ENCODE peak calls at places on chromosomes 6 and 20, in seven cellular contexts. One of them, this sample, is unnamed.

GRCh38 chr6:144912474-144912873 is 627.3 kb downstream of the UTRN start:
- DNase-seq in activated T-cell treated with anti-CD3 and anti-CD28 coated beads, Interleukin-2, amount 50 U/mL, for 24 hours: no peak
- DNase-seq in OCI-LY7: no peak
- DNase-seq in HT1080: peak
- DNase-seq in brain microvascular endothelial cell: peak
- DNase-seq in activated naive CD8-positive, alpha-beta T cell treated with anti-CD3 and anti-CD28 coated beads, Interleukin-2, amount 50 U/mL, for 24 hours: no peak
- DNase-seq in astrocyte of the hippocampus: peak
- DNase-seq in this sample: peak

GRCh38 chr6:143333081-143333480 is 117.4 kb downstream of the ADAT2 start:
- DNase-seq in activated T-cell treated with anti-CD3 and anti-CD28 coated beads, Interleukin-2, amount 50 U/mL, for 24 hours: no peak
- DNase-seq in OCI-LY7: no peak
- DNase-seq in HT1080: peak
- DNase-seq in brain microvascular endothelial cell: no peak
- DNase-seq in activated naive CD8-positive, alpha-beta T cell treated with anti-CD3 and anti-CD28 coated beads, Interleukin-2, amount 50 U/mL, for 24 hours: no peak
- DNase-seq in astrocyte of the hippocampus: peak
- DNase-seq in this sample: no peak

GRCh38 chr6:28474441-28475219 is 31.3 kb upstream of the ZSCAN23 start:
- DNase-seq in activated T-cell treated with anti-CD3 and anti-CD28 coated beads, Interleukin-2, amount 50 U/mL, for 24 hours: no peak
- DNase-seq in OCI-LY7: peak
- DNase-seq in HT1080: peak
- DNase-seq in brain microvascular endothelial cell: peak
- DNase-seq in activated naive CD8-positive, alpha-beta T cell treated with anti-CD3 and anti-CD28 coated beads, Interleukin-2, amount 50 U/mL, for 24 hours: peak
- DNase-seq in astrocyte of the hippocampus: peak
- DNase-seq in this sample: peak

GRCh38 chr6:158717341-158718328 is 67.8 kb downstream of the SYTL3 start:
- DNase-seq in activated T-cell treated with anti-CD3 and anti-CD28 coated beads, Interleukin-2, amount 50 U/mL, for 24 hours: no peak
- DNase-seq in OCI-LY7: peak
- DNase-seq in HT1080: no peak
- DNase-seq in brain microvascular endothelial cell: no peak
- DNase-seq in activated naive CD8-positive, alpha-beta T cell treated with anti-CD3 and anti-CD28 coated beads, Interleukin-2, amount 50 U/mL, for 24 hours: no peak
- DNase-seq in astrocyte of the hippocampus: no peak
- DNase-seq in this sample: no peak

GRCh38 chr6:6007311-6008113 is 787 bp upstream of the NRN1 start:
- DNase-seq in activated T-cell treated with anti-CD3 and anti-CD28 coated beads, Interleukin-2, amount 50 U/mL, for 24 hours: peak
- DNase-seq in OCI-LY7: peak
- DNase-seq in HT1080: no peak
- DNase-seq in brain microvascular endothelial cell: peak
- DNase-seq in activated naive CD8-positive, alpha-beta T cell treated with anti-CD3 and anti-CD28 coated beads, Interleukin-2, amount 50 U/mL, for 24 hours: peak
- DNase-seq in astrocyte of the hippocampus: peak
- DNase-seq in this sample: no peak

GRCh38 chr20:38855356-38855755 is 49.9 kb downstream of the PPP1R16B start:
- DNase-seq in activated T-cell treated with anti-CD3 and anti-CD28 coated beads, Interleukin-2, amount 50 U/mL, for 24 hours: no peak
- DNase-seq in OCI-LY7: no peak
- DNase-seq in HT1080: peak
- DNase-seq in brain microvascular endothelial cell: no peak
- DNase-seq in activated naive CD8-positive, alpha-beta T cell treated with anti-CD3 and anti-CD28 coated beads, Interleukin-2, amount 50 U/mL, for 24 hours: no peak
- DNase-seq in astrocyte of the hippocampus: peak
- DNase-seq in this sample: no peak

GRCh38 chr6:11439017-11439420 is 98.5 kb upstream of the TMEM170B start:
- DNase-seq in activated T-cell treated with anti-CD3 and anti-CD28 coated beads, Interleukin-2, amount 50 U/mL, for 24 hours: no peak
- DNase-seq in OCI-LY7: no peak
- DNase-seq in HT1080: no peak
- DNase-seq in brain microvascular endothelial cell: no peak
- DNase-seq in activated naive CD8-positive, alpha-beta T cell treated with anti-CD3 and anti-CD28 coated beads, Interleukin-2, amount 50 U/mL, for 24 hours: no peak
- DNase-seq in astrocyte of the hippocampus: no peak
- DNase-seq in this sample: no peak

GRCh38 chr20:9066196-9066595 is 2.7 kb upstream of the PLCB4 start:
- DNase-seq in activated T-cell treated with anti-CD3 and anti-CD28 coated beads, Interleukin-2, amount 50 U/mL, for 24 hours: no peak
- DNase-seq in OCI-LY7: no peak
- DNase-seq in HT1080: no peak
- DNase-seq in brain microvascular endothelial cell: no peak
- DNase-seq in activated naive CD8-positive, alpha-beta T cell treated with anti-CD3 and anti-CD28 coated beads, Interleukin-2, amount 50 U/mL, for 24 hours: no peak
- DNase-seq in astrocyte of the hippocampus: no peak
- DNase-seq in this sample: no peak

GRCh38 chr20:17827759-17828559 is 128.2 kb downstream of the BANF2 start:
- DNase-seq in activated T-cell treated with anti-CD3 and anti-CD28 coated beads, Interleukin-2, amount 50 U/mL, for 24 hours: no peak
- DNase-seq in OCI-LY7: no peak
- DNase-seq in HT1080: no peak
- DNase-seq in brain microvascular endothelial cell: no peak
- DNase-seq in activated naive CD8-positive, alpha-beta T cell treated with anti-CD3 and anti-CD28 coated beads, Interleukin-2, amount 50 U/mL, for 24 hours: no peak
- DNase-seq in astrocyte of the hippocampus: no peak
- DNase-seq in this sample: no peak

This sample was measured in amniotic stem cell.